ENCODE peak calls at places on chromosome 5, in eight cellular contexts. One of them, this sample, is unnamed.

GRCh38 chr5:33235824-33236223 is 204.9 kb upstream of the TARS1 start:
- DNase-seq in NCI-H1092: no peak
- DNase-seq in H4: no peak
- DNase-seq in PC-3: no peak
- DNase-seq in AG08396: no peak
- DNase-seq in mesothelial cell of epicardium: no peak
- DNase-seq in NCI-H460: no peak
- DNase-seq in NCI-H2107: no peak
- DNase-seq in this sample: no peak

GRCh38 chr5:147504001-147504400 is 5.9 kb downstream of the DPYSL3 start:
- DNase-seq in AG08396: no peak
- DNase-seq in NCI-H460: no peak
- DNase-seq in NCI-H1092: no peak
- DNase-seq in mesothelial cell of epicardium: no peak
- DNase-seq in H4: no peak
- DNase-seq in PC-3: no peak
- DNase-seq in NCI-H2107: no peak
- DNase-seq in this sample: no peak

GRCh38 chr5:133259199-133259997 is 207.6 kb downstream of the HSPA4 start:
- DNase-seq in NCI-H460: no peak
- DNase-seq in NCI-H1092: no peak
- DNase-seq in AG08396: no peak
- DNase-seq in NCI-H2107: no peak
- DNase-seq in PC-3: no peak
- DNase-seq in mesothelial cell of epicardium: no peak
- DNase-seq in H4: peak
- DNase-seq in this sample: no peak

GRCh38 chr5:111774525-111774924 is 17.5 kb upstream of the NREP start:
- DNase-seq in NCI-H2107: no peak
- DNase-seq in NCI-H1092: no peak
- DNase-seq in PC-3: peak
- DNase-seq in H4: peak
- DNase-seq in AG08396: no peak
- DNase-seq in mesothelial cell of epicardium: peak
- DNase-seq in NCI-H460: no peak
- DNase-seq in this sample: no peak

GRCh38 chr5:148833122-148833521 is 6.7 kb downstream of the ADRB2 start:
- DNase-seq in NCI-H1092: no peak
- DNase-seq in PC-3: no peak
- DNase-seq in AG08396: no peak
- DNase-seq in NCI-H2107: no peak
- DNase-seq in H4: no peak
- DNase-seq in mesothelial cell of epicardium: no peak
- DNase-seq in NCI-H460: no peak
- DNase-seq in this sample: no peak

GRCh38 chr5:77426670-77427069 is 65.4 kb downstream of the WDR41 start:
- DNase-seq in NCI-H2107: no peak
- DNase-seq in NCI-H1092: no peak
- DNase-seq in H4: no peak
- DNase-seq in PC-3: peak
- DNase-seq in mesothelial cell of epicardium: no peak
- DNase-seq in AG08396: peak
- DNase-seq in NCI-H460: no peak
- DNase-seq in this sample: peak

GRCh38 chr5:170387775-170388174 is 1.4 kb downstream of the KCNMB1 start:
- DNase-seq in NCI-H2107: no peak
- DNase-seq in AG08396: no peak
- DNase-seq in NCI-H460: no peak
- DNase-seq in PC-3: no peak
- DNase-seq in H4: no peak
- DNase-seq in NCI-H1092: no peak
- DNase-seq in mesothelial cell of epicardium: no peak
- DNase-seq in this sample: no peak

GRCh38 chr5:122050959-122051358 is 27.1 kb downstream of the LOX start:
- DNase-seq in AG08396: no peak
- DNase-seq in NCI-H460: no peak
- DNase-seq in NCI-H1092: no peak
- DNase-seq in H4: no peak
- DNase-seq in PC-3: no peak
- DNase-seq in NCI-H2107: no peak
- DNase-seq in mesothelial cell of epicardium: no peak
- DNase-seq in this sample: no peak

GRCh38 chr5:157613385-157614245 is 38.0 kb upstream of the ADAM19 start:
- DNase-seq in mesothelial cell of epicardium: no peak
- DNase-seq in H4: no peak
- DNase-seq in NCI-H460: no peak
- DNase-seq in NCI-H2107: no peak
- DNase-seq in NCI-H1092: no peak
- DNase-seq in AG08396: no peak
- DNase-seq in PC-3: no peak
- DNase-seq in this sample: no peak

GRCh38 chr5:41213340-41213739 is at the start of gene C6:
- DNase-seq in NCI-H1092: no peak
- DNase-seq in PC-3: no peak
- DNase-seq in mesothelial cell of epicardium: no peak
- DNase-seq in H4: no peak
- DNase-seq in AG08396: no peak
- DNase-seq in NCI-H460: no peak
- DNase-seq in NCI-H2107: no peak
- DNase-seq in this sample: no peak

GRCh38 chr5:124402144-124402581 is 344.3 kb downstream of the ZNF608 start:
- DNase-seq in H4: peak
- DNase-seq in mesothelial cell of epicardium: no peak
- DNase-seq in NCI-H2107: peak
- DNase-seq in NCI-H1092: no peak
- DNase-seq in AG08396: peak
- DNase-seq in NCI-H460: no peak
- DNase-seq in PC-3: peak
- DNase-seq in this sample: peak

GRCh38 chr5:123659006-123659405 is 147.0 kb downstream of the CSNK1G3 start:
- DNase-seq in AG08396: no peak
- DNase-seq in H4: no peak
- DNase-seq in NCI-H460: no peak
- DNase-seq in mesothelial cell of epicardium: no peak
- DNase-seq in NCI-H1092: no peak
- DNase-seq in PC-3: no peak
- DNase-seq in NCI-H2107: no peak
- DNase-seq in this sample: no peak

GRCh38 chr5:115770466-115770865 is 46.0 kb downstream of the CDO1 start:
- DNase-seq in NCI-H460: peak
- DNase-seq in NCI-H1092: no peak
- DNase-seq in PC-3: peak
- DNase-seq in NCI-H2107: no peak
- DNase-seq in AG08396: peak
- DNase-seq in mesothelial cell of epicardium: no peak
- DNase-seq in H4: no peak
- DNase-seq in this sample: no peak

GRCh38 chr5:167063788-167064187 is 1227.7 kb upstream of the WWC1 start:
- DNase-seq in mesothelial cell of epicardium: no peak
- DNase-seq in NCI-H460: no peak
- DNase-seq in H4: no peak
- DNase-seq in NCI-H2107: no peak
- DNase-seq in AG08396: no peak
- DNase-seq in NCI-H1092: no peak
- DNase-seq in PC-3: no peak
- DNase-seq in this sample: no peak

GRCh38 chr5:111697881-111698757 is 58.9 kb downstream of the NREP start:
- DNase-seq in NCI-H460: peak
- DNase-seq in mesothelial cell of epicardium: no peak
- DNase-seq in NCI-H2107: no peak
- DNase-seq in PC-3: peak
- DNase-seq in AG08396: peak
- DNase-seq in NCI-H1092: no peak
- DNase-seq in H4: no peak
- DNase-seq in this sample: no peak

GRCh38 chr5:42719034-42719433 is 37.6 kb upstream of the CCDC152 start:
- DNase-seq in H4: no peak
- DNase-seq in NCI-H1092: no peak
- DNase-seq in AG08396: no peak
- DNase-seq in mesothelial cell of epicardium: no peak
- DNase-seq in NCI-H2107: no peak
- DNase-seq in PC-3: no peak
- DNase-seq in NCI-H460: no peak
- DNase-seq in this sample: no peak

This sample was measured in A549.